ENCODE peak calls at places on chromosomes 12 and 14, in four cellular contexts. One of them, this sample, is unnamed.

GRCh38 chr12:124484526-124484953 is 82.9 kb downstream of the NCOR2 start:
- DNase-seq in stomach: no peak
- DNase-seq in fibroblast of lung: no peak
- DNase-seq in CD8-positive, alpha-beta T cell: no peak
- DNase-seq in this sample: no peak

GRCh38 chr14:38290601-38291190 is 34.8 kb upstream of the CLEC14A start:
- DNase-seq in stomach: no peak
- DNase-seq in fibroblast of lung: peak
- DNase-seq in CD8-positive, alpha-beta T cell: no peak
- DNase-seq in this sample: no peak

GRCh38 chr12:88578821-88579518 is 1.3 kb downstream of the KITLG start:
- DNase-seq in stomach: no peak
- DNase-seq in fibroblast of lung: no peak
- DNase-seq in CD8-positive, alpha-beta T cell: no peak
- DNase-seq in this sample: peak

GRCh38 chr12:124617615-124618014 is 50.2 kb upstream of the NCOR2 start:
- DNase-seq in stomach: no peak
- DNase-seq in fibroblast of lung: no peak
- DNase-seq in CD8-positive, alpha-beta T cell: no peak
- DNase-seq in this sample: peak

GRCh38 chr12:2265461-2266167 is 212.8 kb downstream of the CACNA1C start:
- DNase-seq in stomach: no peak
- DNase-seq in fibroblast of lung: peak
- DNase-seq in CD8-positive, alpha-beta T cell: no peak
- DNase-seq in this sample: no peak

GRCh38 chr14:75372260-75372659 is 55.6 kb upstream of the JDP2 start:
- DNase-seq in stomach: no peak
- DNase-seq in fibroblast of lung: peak
- DNase-seq in CD8-positive, alpha-beta T cell: no peak
- DNase-seq in this sample: no peak

GRCh38 chr14:95527392-95528002 is 7.4 kb upstream of the GLRX5 start:
- DNase-seq in stomach: peak
- DNase-seq in fibroblast of lung: peak
- DNase-seq in CD8-positive, alpha-beta T cell: peak
- DNase-seq in this sample: no peak

GRCh38 chr12:5039815-5040214 is 3.9 kb upstream of the KCNA5 start:
- DNase-seq in stomach: no peak
- DNase-seq in fibroblast of lung: no peak
- DNase-seq in CD8-positive, alpha-beta T cell: no peak
- DNase-seq in this sample: no peak

GRCh38 chr14:38042356-38042755 is 165.3 kb upstream of the SSTR1 start:
- DNase-seq in stomach: no peak
- DNase-seq in fibroblast of lung: peak
- DNase-seq in CD8-positive, alpha-beta T cell: no peak
- DNase-seq in this sample: no peak

GRCh38 chr14:92718659-92719058 is 29.8 kb downstream of the LGMN start:
- DNase-seq in stomach: no peak
- DNase-seq in fibroblast of lung: peak
- DNase-seq in CD8-positive, alpha-beta T cell: no peak
- DNase-seq in this sample: no peak

GRCh38 chr12:1670815-1671268 is 20.0 kb upstream of the ADIPOR2 start:
- DNase-seq in stomach: no peak
- DNase-seq in fibroblast of lung: no peak
- DNase-seq in CD8-positive, alpha-beta T cell: no peak
- DNase-seq in this sample: peak

GRCh38 chr12:22627351-22627750 is 2.4 kb downstream of the ETNK1 start:
- DNase-seq in stomach: no peak
- DNase-seq in fibroblast of lung: no peak
- DNase-seq in CD8-positive, alpha-beta T cell: no peak
- DNase-seq in this sample: no peak

GRCh38 chr14:105398726-105399440 is 545 bp downstream of the TEX22 start:
- DNase-seq in stomach: no peak
- DNase-seq in fibroblast of lung: peak
- DNase-seq in CD8-positive, alpha-beta T cell: no peak
- DNase-seq in this sample: peak

GRCh38 chr12:123937707-123938600 is 34.7 kb downstream of the CCDC92 start:
- DNase-seq in stomach: no peak
- DNase-seq in fibroblast of lung: peak
- DNase-seq in CD8-positive, alpha-beta T cell: peak
- DNase-seq in this sample: peak

GRCh38 chr12:6346235-6346832 is 4.5 kb upstream of the TNFRSF1A start:
- DNase-seq in stomach: no peak
- DNase-seq in fibroblast of lung: no peak
- DNase-seq in CD8-positive, alpha-beta T cell: no peak
- DNase-seq in this sample: no peak

GRCh38 chr12:120887253-120888043 is 16.7 kb downstream of the SPPL3 start:
- DNase-seq in stomach: no peak
- DNase-seq in fibroblast of lung: no peak
- DNase-seq in CD8-positive, alpha-beta T cell: no peak
- DNase-seq in this sample: no peak

GRCh38 chr14:69873877-69874780 is 5.1 kb upstream of the SMOC1 start:
- DNase-seq in stomach: no peak
- DNase-seq in fibroblast of lung: peak
- DNase-seq in CD8-positive, alpha-beta T cell: no peak
- DNase-seq in this sample: no peak

GRCh38 chr12:2804390-2805145 is 7.9 kb upstream of the ITFG2 start:
- DNase-seq in stomach: no peak
- DNase-seq in fibroblast of lung: peak
- DNase-seq in CD8-positive, alpha-beta T cell: no peak
- DNase-seq in this sample: no peak

GRCh38 chr12:3928538-3929220 is 55.5 kb upstream of the PARP11 start:
- DNase-seq in stomach: no peak
- DNase-seq in fibroblast of lung: no peak
- DNase-seq in CD8-positive, alpha-beta T cell: no peak
- DNase-seq in this sample: no peak

GRCh38 chr12:48489012-48489411 is 6.7 kb downstream of the C12orf54 start:
- DNase-seq in stomach: no peak
- DNase-seq in fibroblast of lung: peak
- DNase-seq in CD8-positive, alpha-beta T cell: no peak
- DNase-seq in this sample: no peak

GRCh38 chr12:47277972-47278448 is 198.3 kb upstream of the AMIGO2 start:
- DNase-seq in stomach: no peak
- DNase-seq in fibroblast of lung: peak
- DNase-seq in CD8-positive, alpha-beta T cell: no peak
- DNase-seq in this sample: no peak

GRCh38 chr14:55948399-55948798 is 169.8 kb upstream of the PELI2 start:
- DNase-seq in stomach: no peak
- DNase-seq in fibroblast of lung: no peak
- DNase-seq in CD8-positive, alpha-beta T cell: no peak
- DNase-seq in this sample: no peak

GRCh38 chr12:4030938-4031702 is 157.9 kb upstream of the PARP11 start:
- DNase-seq in stomach: peak
- DNase-seq in fibroblast of lung: peak
- DNase-seq in CD8-positive, alpha-beta T cell: peak
- DNase-seq in this sample: peak

GRCh38 chr12:80792861-80793260 is 76.1 kb downstream of the MYF5 start:
- DNase-seq in stomach: no peak
- DNase-seq in fibroblast of lung: no peak
- DNase-seq in CD8-positive, alpha-beta T cell: no peak
- DNase-seq in this sample: no peak

GRCh38 chr12:52182898-52183543 is 8.8 kb downstream of the KRT80 start:
- DNase-seq in stomach: no peak
- DNase-seq in fibroblast of lung: peak
- DNase-seq in CD8-positive, alpha-beta T cell: no peak
- DNase-seq in this sample: no peak

GRCh38 chr14:20412422-20412821 is 879 bp downstream of the TEP1 start:
- DNase-seq in stomach: no peak
- DNase-seq in fibroblast of lung: no peak
- DNase-seq in CD8-positive, alpha-beta T cell: no peak
- DNase-seq in this sample: no peak

GRCh38 chr12:30827406-30828055 is 72.8 kb upstream of the CAPRIN2 start:
- DNase-seq in stomach: no peak
- DNase-seq in fibroblast of lung: no peak
- DNase-seq in CD8-positive, alpha-beta T cell: no peak
- DNase-seq in this sample: no peak

GRCh38 chr12:113083863-113084430 is 27.4 kb downstream of the DTX1 start:
- DNase-seq in stomach: no peak
- DNase-seq in fibroblast of lung: no peak
- DNase-seq in CD8-positive, alpha-beta T cell: no peak
- DNase-seq in this sample: no peak

GRCh38 chr14:68811161-68811560 is 18.3 kb upstream of the ZFP36L1 start:
- DNase-seq in stomach: no peak
- DNase-seq in fibroblast of lung: no peak
- DNase-seq in CD8-positive, alpha-beta T cell: no peak
- DNase-seq in this sample: no peak

GRCh38 chr12:71771069-71771468 is 16.4 kb downstream of the RAB21 start:
- DNase-seq in stomach: no peak
- DNase-seq in fibroblast of lung: no peak
- DNase-seq in CD8-positive, alpha-beta T cell: no peak
- DNase-seq in this sample: no peak

GRCh38 chr12:40634431-40635131 is 57.7 kb upstream of the CNTN1 start:
- DNase-seq in stomach: no peak
- DNase-seq in fibroblast of lung: no peak
- DNase-seq in CD8-positive, alpha-beta T cell: no peak
- DNase-seq in this sample: no peak

GRCh38 chr14:67576216-67576615 is 23.9 kb downstream of the PIGH start:
- DNase-seq in stomach: no peak
- DNase-seq in fibroblast of lung: no peak
- DNase-seq in CD8-positive, alpha-beta T cell: no peak
- DNase-seq in this sample: no peak

GRCh38 chr14:53542692-53543091 is 389.6 kb upstream of the DDHD1 start:
- DNase-seq in stomach: no peak
- DNase-seq in fibroblast of lung: peak
- DNase-seq in CD8-positive, alpha-beta T cell: no peak
- DNase-seq in this sample: peak

GRCh38 chr12:48003226-48004038 is 844 bp downstream of the COL2A1 start:
- DNase-seq in stomach: no peak
- DNase-seq in fibroblast of lung: no peak
- DNase-seq in CD8-positive, alpha-beta T cell: no peak
- DNase-seq in this sample: no peak

GRCh38 chr14:104361921-104362681 is 217.5 kb upstream of the C14orf180 start:
- DNase-seq in stomach: peak
- DNase-seq in fibroblast of lung: no peak
- DNase-seq in CD8-positive, alpha-beta T cell: no peak
- DNase-seq in this sample: no peak

GRCh38 chr12:73529954-73530353 is 1007.7 kb upstream of the ATXN7L3B start:
- DNase-seq in stomach: no peak
- DNase-seq in fibroblast of lung: no peak
- DNase-seq in CD8-positive, alpha-beta T cell: no peak
- DNase-seq in this sample: no peak

GRCh38 chr12:41277019-41277770 is 89.1 kb downstream of the PDZRN4 start:
- DNase-seq in stomach: no peak
- DNase-seq in fibroblast of lung: peak
- DNase-seq in CD8-positive, alpha-beta T cell: no peak
- DNase-seq in this sample: no peak

GRCh38 chr12:15535287-15535895 is 213.1 kb downstream of the PTPRO start:
- DNase-seq in stomach: no peak
- DNase-seq in fibroblast of lung: no peak
- DNase-seq in CD8-positive, alpha-beta T cell: no peak
- DNase-seq in this sample: no peak

GRCh38 chr14:65881642-65882041 is 469.1 kb downstream of the FUT8 start:
- DNase-seq in stomach: no peak
- DNase-seq in fibroblast of lung: no peak
- DNase-seq in CD8-positive, alpha-beta T cell: no peak
- DNase-seq in this sample: no peak

GRCh38 chr12:74602881-74603523 is 65.4 kb downstream of the ATXN7L3B start:
- DNase-seq in stomach: no peak
- DNase-seq in fibroblast of lung: no peak
- DNase-seq in CD8-positive, alpha-beta T cell: no peak
- DNase-seq in this sample: no peak
- TF ChIP-seq CTCF in stomach: no peak
- TF ChIP-seq CTCF in fibroblast of lung: no peak
- TF ChIP-seq CTCF in CD8-positive, alpha-beta T cell: no peak
- TF ChIP-seq CTCF in this sample: no peak

DNA sequence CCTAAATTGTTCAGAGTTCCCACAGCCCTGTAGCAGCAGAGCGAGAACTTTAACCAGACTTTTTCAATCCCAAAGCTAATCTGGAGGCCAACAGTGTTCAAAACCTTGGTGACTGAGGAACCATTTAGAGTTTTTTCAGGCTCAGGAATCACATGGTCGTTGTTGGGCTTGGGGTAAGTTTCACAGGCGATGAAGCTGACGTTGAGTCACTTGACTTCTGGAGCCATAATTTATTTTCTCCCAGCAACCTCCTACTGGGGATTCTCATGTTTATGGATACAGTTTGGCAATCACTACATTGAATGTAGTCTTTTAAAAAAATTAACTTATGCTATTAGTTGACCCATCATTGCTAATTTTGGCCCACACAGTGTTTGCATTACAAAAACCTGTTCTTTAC is 34.5 kb downstream of the SSPN start:
- DNase-seq in stomach: no peak
- DNase-seq in fibroblast of lung: no peak
- DNase-seq in CD8-positive, alpha-beta T cell: no peak
- DNase-seq in this sample: no peak
- H3K4me3 ChIP-seq in stomach: no peak
- H3K4me3 ChIP-seq in fibroblast of lung: no peak
- H3K4me3 ChIP-seq in CD8-positive, alpha-beta T cell: no peak
- H3K4me3 ChIP-seq in this sample: no peak

DNA sequence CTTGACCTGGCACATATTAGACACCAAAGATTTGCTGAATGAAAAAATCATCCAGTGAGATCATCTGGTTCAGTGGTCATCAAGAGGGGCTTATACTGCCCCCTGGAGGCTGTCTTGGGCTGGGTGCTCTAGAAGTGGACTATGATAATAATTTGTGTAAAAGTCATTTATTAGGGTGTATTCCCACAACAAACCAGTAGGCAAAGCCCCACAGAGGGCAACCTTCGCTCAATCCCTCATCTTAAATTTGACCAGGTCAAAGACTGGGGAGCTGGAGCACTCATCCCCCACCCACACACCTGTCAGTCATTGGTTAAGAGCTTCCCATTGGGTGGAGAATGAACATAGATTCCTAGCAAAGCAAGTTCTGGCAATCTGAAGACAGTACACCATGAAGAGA is 20.0 kb upstream of the FICD start:
- DNase-seq in stomach: no peak
- DNase-seq in fibroblast of lung: no peak
- DNase-seq in CD8-positive, alpha-beta T cell: no peak
- DNase-seq in this sample: peak
- TF ChIP-seq CTCF in stomach: no peak
- TF ChIP-seq CTCF in fibroblast of lung: peak
- TF ChIP-seq CTCF in CD8-positive, alpha-beta T cell: no peak
- TF ChIP-seq CTCF in this sample: no peak

DNA sequence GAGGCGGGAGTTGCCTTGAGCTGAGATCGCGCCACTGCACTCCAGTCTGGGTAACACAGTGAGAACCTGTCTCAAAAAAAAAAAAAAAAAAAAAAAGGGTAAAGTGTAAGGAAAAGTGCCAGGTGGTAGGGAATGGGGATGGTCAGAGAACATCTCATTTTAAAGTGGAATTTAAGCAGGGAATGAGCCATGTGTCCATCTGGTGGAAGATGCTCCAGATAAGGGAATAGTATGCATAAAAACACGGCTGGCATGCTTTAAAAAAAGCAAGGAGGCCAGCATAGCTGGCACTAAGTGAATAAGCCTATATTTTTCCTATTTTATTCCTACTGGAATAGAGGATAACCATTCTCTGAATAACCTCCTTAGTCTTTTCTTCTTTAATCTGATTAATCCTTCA is 33.7 kb downstream of the FAM186A start:
- DNase-seq in stomach: no peak
- DNase-seq in fibroblast of lung: no peak
- DNase-seq in CD8-positive, alpha-beta T cell: no peak
- DNase-seq in this sample: no peak
- H3K4me3 ChIP-seq in stomach: no peak
- H3K4me3 ChIP-seq in fibroblast of lung: no peak
- H3K4me3 ChIP-seq in CD8-positive, alpha-beta T cell: no peak
- H3K4me3 ChIP-seq in this sample: no peak

This sample was measured in mucosa of descending colon.